ENCODE peak calls at places on chromosomes 2 and 18, in eight cellular contexts. R, P, Y, A, I, E, S and J are unnamed samples.

GRCh38 chr2:12363138-12363537 is 353.6 kb upstream of the TRIB2 start:
- DNase-seq in Y (no peak), S (no peak), E (no peak), I (no peak), R (no peak), A (no peak), P (no peak), J (no peak)

GRCh38 chr2:72859831-72860262 is 27.4 kb upstream of the SPR start:
- DNase-seq in R (peak; percentile 74), S (peak; percentile 81), Y (no peak), P (no peak), E (no peak), I (peak; percentile 56), A (peak; percentile 79), J (no peak)

GRCh38 chr2:13921245-13921644 is 711.3 kb upstream of the LRATD1 start:
- DNase-seq in R (no peak), Y (no peak), E (no peak), P (no peak), A (no peak), S (no peak), I (no peak), J (no peak)

GRCh38 chr18:29164993-29165599 is 988.2 kb upstream of the CDH2 start:
- DNase-seq in I (no peak), Y (no peak), E (no peak), A (no peak), R (no peak), S (peak; percentile 90), P (no peak), J (no peak)

GRCh38 chr18:58186258-58186948 is 142.4 kb downstream of the NEDD4L start:
- DNase-seq in S (peak; percentile 86), A (no peak), Y (no peak), E (no peak), I (no peak), R (no peak), P (no peak), J (no peak)

GRCh38 chr2:18949871-18950597 is 360.7 kb upstream of the NT5C1B start:
- DNase-seq in S (peak; percentile 93), Y (no peak), R (no peak), E (no peak), A (no peak), P (no peak), I (no peak), J (no peak)

GRCh38 chr2:16481342-16481741 is 184.3 kb downstream of the CYRIA start:
- DNase-seq in R (no peak), A (no peak), I (no peak), P (no peak), E (no peak), Y (no peak), S (no peak), J (no peak)

GRCh38 chr2:215619989-215620388 is 184.1 kb upstream of the FN1 start:
- DNase-seq in R (peak; percentile 86), Y (no peak), S (no peak), E (no peak), A (no peak), I (no peak), P (no peak), J (no peak)

GRCh38 chr18:35582899-35583558 is 1.5 kb downstream of the GALNT1 start:
- DNase-seq in R (peak; percentile 58), E (no peak), S (peak; percentile 72), Y (no peak), A (no peak), I (no peak), P (no peak), J (no peak)

GRCh38 chr2:165455940-165456479 is 13.5 kb upstream of the CSRNP3 start:
- DNase-seq in I (no peak), P (no peak), R (no peak), S (no peak), E (no peak), A (no peak), Y (no peak), J (no peak)

GRCh38 chr18:71398530-71398929 is 1109.7 kb downstream of the SOCS6 start:
- DNase-seq in S (peak; percentile 70), Y (no peak), R (no peak), I (no peak), E (no peak), P (no peak), A (peak; percentile 59), J (no peak)
- TF ChIP-seq CTCF in S (peak; percentile 70), Y (no peak), R (no peak), I (no peak), E (no peak), P (no peak), A (peak; percentile 79), J (no peak)

GRCh38 chr2:65120990-65121693 is 8.8 kb downstream of the RAB1A start:
- DNase-seq in I (no peak), S (no peak), Y (no peak), E (no peak), A (no peak), R (no peak), P (no peak), J (no peak)

GRCh38 chr2:65116645-65117044 is 13.3 kb downstream of the RAB1A start:
- DNase-seq in A (no peak), S (no peak), I (no peak), E (no peak), R (no peak), P (no peak), Y (no peak), J (no peak)

GRCh38 chr2:65122313-65122712 is 7.6 kb downstream of the RAB1A start:
- DNase-seq in P (no peak), A (no peak), S (no peak), I (no peak), E (no peak), Y (no peak), R (no peak), J (no peak)
- TF ChIP-seq CTCF in P (no peak), A (no peak), S (no peak), I (no peak), E (no peak), Y (no peak), R (no peak), J (no peak)

GRCh38 chr2:9780368-9781130 is 62.7 kb upstream of the TAF1B start:
- DNase-seq in I (no peak), A (no peak), S (no peak), R (no peak), E (no peak), P (peak; percentile 44), Y (no peak), J (no peak)

GRCh38 chr2:9779572-9780264 is 63.6 kb upstream of the TAF1B start:
- DNase-seq in S (no peak), R (no peak), E (no peak), A (no peak), I (no peak), P (peak; percentile 48), Y (no peak), J (no peak)

GRCh38 chr2:9778471-9779402 is 64.5 kb upstream of the TAF1B start:
- DNase-seq in I (no peak), R (no peak), E (no peak), A (no peak), Y (no peak), P (peak; percentile 51), S (no peak), J (no peak)

GRCh38 chr2:9781252-9781651 is 62.0 kb upstream of the TAF1B start:
- DNase-seq in A (no peak), S (no peak), I (no peak), P (peak; percentile 51), E (no peak), Y (no peak), R (no peak), J (no peak)

GRCh38 chr2:9782197-9782719 is 61.0 kb upstream of the TAF1B start:
- DNase-seq in R (no peak), Y (no peak), P (peak; percentile 29), A (no peak), S (no peak), E (no peak), I (no peak), J (no peak)
- TF ChIP-seq CTCF in R (no peak), Y (no peak), P (no peak), A (no peak), S (no peak), E (no peak), I (no peak), J (no peak)

GRCh38 chr2:236731767-236732580 is 162.3 kb downstream of the ACKR3 start:
- DNase-seq in P (peak; percentile 94), Y (no peak), R (no peak), S (peak; percentile 97), E (no peak), I (no peak), A (no peak), J (no peak)
- TF ChIP-seq CTCF in P (no peak), Y (no peak), R (no peak), S (peak; percentile 9), E (no peak), I (no peak), A (no peak), J (no peak)

GRCh38 chr2:104872866-104873688 is 19.2 kb downstream of the POU3F3 start:
- DNase-seq in R (peak; percentile 68), I (peak; percentile 83), E (no peak), P (no peak), Y (peak; percentile 50), A (peak; percentile 78), S (peak; percentile 82), J (no peak)

GRCh38 chr2:104872034-104872865 is 18.3 kb downstream of the POU3F3 start:
- DNase-seq in I (no peak), P (no peak), S (no peak), Y (no peak), E (no peak), A (peak; percentile 83), R (no peak), J (no peak)

GRCh38 chr2:104874230-104874629 is 20.3 kb downstream of the POU3F3 start:
- DNase-seq in E (no peak), Y (no peak), I (no peak), S (no peak), P (no peak), R (no peak), A (no peak), J (no peak)

GRCh38 chr2:104871566-104872033 is 17.7 kb downstream of the POU3F3 start:
- DNase-seq in I (no peak), R (no peak), S (no peak), P (no peak), E (no peak), A (no peak), Y (no peak), J (no peak)

DNA sequence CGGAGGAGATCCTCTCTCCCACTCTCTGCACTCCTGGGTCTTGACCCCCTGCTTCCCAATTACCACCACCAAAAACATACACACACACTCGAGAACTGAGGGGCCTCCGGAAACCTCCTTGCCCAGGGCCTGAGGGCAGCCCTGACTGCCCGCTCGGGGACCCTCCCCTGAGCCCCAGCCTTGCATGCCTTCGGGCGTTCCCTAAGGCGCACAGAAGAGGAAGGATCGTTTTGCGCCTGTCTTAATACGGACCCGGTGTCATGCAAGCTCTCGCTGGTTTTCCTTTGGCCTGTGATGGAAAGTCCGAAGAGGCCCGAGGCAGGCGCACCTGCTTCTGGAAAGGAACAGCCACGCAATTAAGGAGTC is 19.8 kb downstream of the POU3F3 start:
- DNase-seq in I (no peak), Y (no peak), S (no peak), E (no peak), R (no peak), A (peak; percentile 62), P (no peak), J (no peak)
- TF ChIP-seq CTCF in I (no peak), Y (no peak), S (no peak), E (peak; percentile 7), R (no peak), A (no peak), P (no peak), J (no peak)